ENCODE peak calls at places on chromosomes 6 and 20, in seven cellular contexts. One of them, this sample, is unnamed.

GRCh38 chr6:293185-294174 is 1.2 kb downstream of the DUSP22 start:
- DNase-seq in pancreas: no peak
- DNase-seq in IMR-90: no peak
- DNase-seq in H9: no peak
- DNase-seq in foreskin keratinocyte: no peak
- DNase-seq in GM23338: peak
- DNase-seq in tibial artery: peak
- DNase-seq in this sample: no peak

GRCh38 chr20:5970381-5970780 is 19.9 kb downstream of the MCM8 start:
- DNase-seq in pancreas: no peak
- DNase-seq in IMR-90: no peak
- DNase-seq in H9: no peak
- DNase-seq in foreskin keratinocyte: no peak
- DNase-seq in GM23338: no peak
- DNase-seq in tibial artery: no peak
- DNase-seq in this sample: no peak

GRCh38 chr6:33317418-33317667 is 201 bp downstream of the ZBTB22 start:
- DNase-seq in pancreas: peak
- DNase-seq in IMR-90: no peak
- DNase-seq in H9: no peak
- DNase-seq in foreskin keratinocyte: no peak
- DNase-seq in GM23338: peak
- DNase-seq in tibial artery: no peak
- DNase-seq in this sample: no peak

GRCh38 chr20:46637861-46638366 is 13.3 kb downstream of the SLC13A3 start:
- DNase-seq in pancreas: no peak
- DNase-seq in IMR-90: no peak
- DNase-seq in H9: no peak
- DNase-seq in foreskin keratinocyte: no peak
- DNase-seq in GM23338: no peak
- DNase-seq in tibial artery: no peak
- DNase-seq in this sample: no peak

GRCh38 chr6:33211136-33211535 is 2.8 kb downstream of the RING1 start:
- DNase-seq in pancreas: peak
- DNase-seq in IMR-90: no peak
- DNase-seq in H9: no peak
- DNase-seq in foreskin keratinocyte: no peak
- DNase-seq in GM23338: no peak
- DNase-seq in tibial artery: no peak
- DNase-seq in this sample: no peak

GRCh38 chr6:13272131-13273046 is 55.9 kb downstream of the TBC1D7 start:
- DNase-seq in pancreas: no peak
- DNase-seq in IMR-90: no peak
- DNase-seq in H9: no peak
- DNase-seq in foreskin keratinocyte: no peak
- DNase-seq in GM23338: no peak
- DNase-seq in tibial artery: peak
- DNase-seq in this sample: no peak

GRCh38 chr20:6698056-6698455 is 69.4 kb upstream of the BMP2 start:
- DNase-seq in pancreas: no peak
- DNase-seq in IMR-90: no peak
- DNase-seq in H9: peak
- DNase-seq in foreskin keratinocyte: peak
- DNase-seq in GM23338: peak
- DNase-seq in tibial artery: no peak
- DNase-seq in this sample: peak

GRCh38 chr6:34142599-34142998 is 3.3 kb downstream of the GRM4 start:
- DNase-seq in pancreas: no peak
- DNase-seq in IMR-90: no peak
- DNase-seq in H9: peak
- DNase-seq in foreskin keratinocyte: no peak
- DNase-seq in GM23338: peak
- DNase-seq in tibial artery: no peak
- DNase-seq in this sample: no peak

GRCh38 chr20:10647909-10648308 is 25.9 kb downstream of the JAG1 start:
- DNase-seq in pancreas: no peak
- DNase-seq in IMR-90: no peak
- DNase-seq in H9: no peak
- DNase-seq in foreskin keratinocyte: no peak
- DNase-seq in GM23338: no peak
- DNase-seq in tibial artery: no peak
- DNase-seq in this sample: no peak
- H3K27ac ChIP-seq in pancreas: no peak
- H3K27ac ChIP-seq in IMR-90: no peak
- H3K27ac ChIP-seq in H9: no peak
- H3K27ac ChIP-seq in foreskin keratinocyte: no peak
- H3K27ac ChIP-seq in GM23338: peak
- H3K27ac ChIP-seq in tibial artery: peak
- H3K27ac ChIP-seq in this sample: peak

GRCh38 chr20:13648872-13649271 is 10.1 kb upstream of the TASP1 start:
- DNase-seq in pancreas: no peak
- DNase-seq in IMR-90: no peak
- DNase-seq in H9: no peak
- DNase-seq in foreskin keratinocyte: no peak
- DNase-seq in GM23338: no peak
- DNase-seq in tibial artery: no peak
- DNase-seq in this sample: no peak
- H3K27ac ChIP-seq in pancreas: no peak
- H3K27ac ChIP-seq in IMR-90: no peak
- H3K27ac ChIP-seq in H9: no peak
- H3K27ac ChIP-seq in foreskin keratinocyte: no peak
- H3K27ac ChIP-seq in GM23338: no peak
- H3K27ac ChIP-seq in tibial artery: no peak
- H3K27ac ChIP-seq in this sample: no peak

DNA sequence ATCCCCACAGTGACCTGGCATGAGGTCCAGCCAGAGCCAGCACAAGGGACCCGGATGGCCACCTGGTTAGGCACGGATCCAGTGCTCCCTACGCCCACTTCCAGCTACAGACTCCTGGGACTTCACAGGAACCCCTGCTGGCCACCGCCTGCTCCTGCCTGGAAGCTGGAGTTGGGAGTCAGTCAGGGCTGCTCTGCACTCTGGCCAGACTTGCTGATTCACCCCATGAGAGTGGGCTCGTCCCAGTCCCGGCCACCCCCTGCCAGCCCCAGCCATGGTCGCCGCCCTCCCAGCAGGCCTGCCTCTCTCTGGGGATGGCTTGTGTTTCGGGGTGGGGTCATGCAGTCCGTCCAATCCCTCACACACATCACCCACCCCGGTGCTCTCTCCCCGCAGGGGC is 125.8 kb downstream of the DLL1 start:
- DNase-seq in pancreas: peak
- DNase-seq in IMR-90: no peak
- DNase-seq in H9: peak
- DNase-seq in foreskin keratinocyte: no peak
- DNase-seq in GM23338: no peak
- DNase-seq in tibial artery: no peak
- DNase-seq in this sample: no peak
- H3K27ac ChIP-seq in pancreas: no peak
- H3K27ac ChIP-seq in IMR-90: no peak
- H3K27ac ChIP-seq in H9: no peak
- H3K27ac ChIP-seq in foreskin keratinocyte: no peak
- H3K27ac ChIP-seq in GM23338: no peak
- H3K27ac ChIP-seq in tibial artery: no peak
- H3K27ac ChIP-seq in this sample: no peak

DNA sequence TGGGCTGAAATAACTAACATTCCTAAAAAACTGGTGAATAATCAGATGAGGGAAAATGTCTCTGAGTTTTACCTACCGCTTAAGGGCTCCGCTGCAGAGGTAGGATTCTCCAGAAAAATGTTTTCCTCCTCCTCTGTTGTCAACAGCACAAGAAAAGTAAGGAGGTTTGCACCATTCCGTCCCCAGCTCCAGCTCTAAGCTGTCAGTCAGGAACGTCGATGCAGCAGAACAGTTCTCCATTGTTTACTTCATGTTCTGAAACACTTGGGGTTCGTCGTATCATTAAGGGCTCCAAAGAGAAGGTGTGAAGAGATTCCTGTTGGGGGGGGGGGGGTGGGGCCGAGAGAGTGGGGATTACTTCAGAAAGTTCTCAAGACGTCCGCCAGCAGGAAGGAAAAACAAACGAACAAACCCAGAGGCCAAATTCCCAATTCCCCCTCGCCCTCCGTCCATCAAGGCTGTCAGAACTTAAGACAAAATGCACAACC is 734 bp downstream of the MMS22L start:
- DNase-seq in pancreas: no peak
- DNase-seq in IMR-90: no peak
- DNase-seq in H9: no peak
- DNase-seq in foreskin keratinocyte: peak
- DNase-seq in GM23338: peak
- DNase-seq in tibial artery: no peak
- DNase-seq in this sample: no peak
- H3K27ac ChIP-seq in pancreas: no peak
- H3K27ac ChIP-seq in IMR-90: peak
- H3K27ac ChIP-seq in H9: no peak
- H3K27ac ChIP-seq in foreskin keratinocyte: peak
- H3K27ac ChIP-seq in GM23338: peak
- H3K27ac ChIP-seq in tibial artery: peak
- H3K27ac ChIP-seq in this sample: no peak

GRCh38 chr6:136502791-136503190 is 47.4 kb downstream of the MAP7 start:
- DNase-seq in pancreas: no peak
- DNase-seq in IMR-90: no peak
- DNase-seq in H9: no peak
- DNase-seq in foreskin keratinocyte: no peak
- DNase-seq in GM23338: peak
- DNase-seq in tibial artery: no peak
- DNase-seq in this sample: no peak
- H3K27ac ChIP-seq in pancreas: no peak
- H3K27ac ChIP-seq in IMR-90: no peak
- H3K27ac ChIP-seq in H9: peak
- H3K27ac ChIP-seq in foreskin keratinocyte: no peak
- H3K27ac ChIP-seq in GM23338: peak
- H3K27ac ChIP-seq in tibial artery: no peak
- H3K27ac ChIP-seq in this sample: no peak

GRCh38 chr20:36645998-36646397 is at the start of gene SLA2:
- DNase-seq in pancreas: no peak
- DNase-seq in IMR-90: no peak
- DNase-seq in H9: no peak
- DNase-seq in foreskin keratinocyte: no peak
- DNase-seq in GM23338: no peak
- DNase-seq in tibial artery: no peak
- DNase-seq in this sample: no peak

GRCh38 chr20:36645353-36645752 is 643 bp downstream of the SLA2 start:
- DNase-seq in pancreas: no peak
- DNase-seq in IMR-90: no peak
- DNase-seq in H9: no peak
- DNase-seq in foreskin keratinocyte: no peak
- DNase-seq in GM23338: no peak
- DNase-seq in tibial artery: no peak
- DNase-seq in this sample: no peak

GRCh38 chr20:36644713-36645109 is 1.3 kb downstream of the SLA2 start:
- DNase-seq in pancreas: no peak
- DNase-seq in IMR-90: no peak
- DNase-seq in H9: no peak
- DNase-seq in foreskin keratinocyte: no peak
- DNase-seq in GM23338: no peak
- DNase-seq in tibial artery: no peak
- DNase-seq in this sample: no peak

GRCh38 chr20:36642136-36642535 is 3.9 kb downstream of the SLA2 start:
- DNase-seq in pancreas: no peak
- DNase-seq in IMR-90: no peak
- DNase-seq in H9: no peak
- DNase-seq in foreskin keratinocyte: no peak
- DNase-seq in GM23338: no peak
- DNase-seq in tibial artery: no peak
- DNase-seq in this sample: no peak

GRCh38 chr20:36644032-36644712 is 1.8 kb downstream of the SLA2 start:
- DNase-seq in pancreas: no peak
- DNase-seq in IMR-90: no peak
- DNase-seq in H9: no peak
- DNase-seq in foreskin keratinocyte: no peak
- DNase-seq in GM23338: no peak
- DNase-seq in tibial artery: no peak
- DNase-seq in this sample: no peak
- H3K27ac ChIP-seq in pancreas: no peak
- H3K27ac ChIP-seq in IMR-90: no peak
- H3K27ac ChIP-seq in H9: no peak
- H3K27ac ChIP-seq in foreskin keratinocyte: no peak
- H3K27ac ChIP-seq in GM23338: no peak
- H3K27ac ChIP-seq in tibial artery: no peak
- H3K27ac ChIP-seq in this sample: no peak

GRCh38 chr6:150840185-150840584 is 25.3 kb upstream of the MTHFD1L start:
- DNase-seq in pancreas: no peak
- DNase-seq in IMR-90: peak
- DNase-seq in H9: no peak
- DNase-seq in foreskin keratinocyte: no peak
- DNase-seq in GM23338: no peak
- DNase-seq in tibial artery: no peak
- DNase-seq in this sample: no peak

GRCh38 chr6:150841189-150841588 is 24.3 kb upstream of the MTHFD1L start:
- DNase-seq in pancreas: no peak
- DNase-seq in IMR-90: no peak
- DNase-seq in H9: no peak
- DNase-seq in foreskin keratinocyte: no peak
- DNase-seq in GM23338: no peak
- DNase-seq in tibial artery: no peak
- DNase-seq in this sample: no peak

GRCh38 chr6:150844371-150844770 is 21.1 kb upstream of the MTHFD1L start:
- DNase-seq in pancreas: no peak
- DNase-seq in IMR-90: no peak
- DNase-seq in H9: no peak
- DNase-seq in foreskin keratinocyte: no peak
- DNase-seq in GM23338: no peak
- DNase-seq in tibial artery: no peak
- DNase-seq in this sample: no peak

GRCh38 chr6:150846641-150847040 is 18.9 kb upstream of the MTHFD1L start:
- DNase-seq in pancreas: no peak
- DNase-seq in IMR-90: peak
- DNase-seq in H9: no peak
- DNase-seq in foreskin keratinocyte: no peak
- DNase-seq in GM23338: no peak
- DNase-seq in tibial artery: no peak
- DNase-seq in this sample: no peak

DNA sequence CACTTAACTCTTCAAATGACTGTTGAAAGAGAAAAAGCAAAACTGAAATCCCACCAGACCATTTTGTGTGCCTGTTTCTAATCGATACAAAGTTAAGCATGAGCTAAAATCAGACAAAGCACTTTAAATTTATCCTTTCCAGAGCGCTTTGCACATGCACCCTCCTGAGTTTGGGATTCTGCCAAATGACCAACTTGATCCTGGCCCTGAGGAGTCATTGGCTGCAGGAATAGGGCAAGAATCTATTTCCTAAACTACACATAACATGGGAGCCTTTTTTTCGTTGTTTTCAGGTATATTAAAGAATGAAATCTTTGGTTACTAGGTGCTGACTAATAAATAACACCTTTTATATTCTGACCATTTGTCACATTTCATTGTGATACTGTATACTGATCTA is 23.8 kb upstream of the MTHFD1L start:
- DNase-seq in pancreas: no peak
- DNase-seq in IMR-90: no peak
- DNase-seq in H9: no peak
- DNase-seq in foreskin keratinocyte: no peak
- DNase-seq in GM23338: no peak
- DNase-seq in tibial artery: no peak
- DNase-seq in this sample: no peak
- H3K27ac ChIP-seq in pancreas: no peak
- H3K27ac ChIP-seq in IMR-90: no peak
- H3K27ac ChIP-seq in H9: no peak
- H3K27ac ChIP-seq in foreskin keratinocyte: no peak
- H3K27ac ChIP-seq in GM23338: no peak
- H3K27ac ChIP-seq in tibial artery: no peak
- H3K27ac ChIP-seq in this sample: no peak